ENCODE peak calls at places on chromosomes 6 and 20, in eight cellular contexts. One of them, this sample, is unnamed.

GRCh38 chr6:3744211-3744900 is 7.2 kb downstream of the PXDC1 start:
- DNase-seq in lower leg skin: peak; percentile 81
- DNase-seq in breast epithelium: no peak
- DNase-seq in ovary: no peak
- DNase-seq in A549: no peak
- DNase-seq in H54: no peak
- DNase-seq in endothelial cell of umbilical vein: peak; percentile 42
- DNase-seq in esophagus squamous epithelium: no peak
- DNase-seq in this sample: peak; percentile 7

GRCh38 chr6:133980168-133980567 is 27.1 kb downstream of the TBPL1 start:
- DNase-seq in lower leg skin: no peak
- DNase-seq in breast epithelium: no peak
- DNase-seq in ovary: no peak
- DNase-seq in A549: no peak
- DNase-seq in H54: no peak
- DNase-seq in endothelial cell of umbilical vein: no peak
- DNase-seq in esophagus squamous epithelium: no peak
- DNase-seq in this sample: no peak

GRCh38 chr6:158321960-158322359 is 9.7 kb downstream of the TULP4 start:
- DNase-seq in lower leg skin: no peak
- DNase-seq in breast epithelium: no peak
- DNase-seq in ovary: no peak
- DNase-seq in A549: no peak
- DNase-seq in H54: no peak
- DNase-seq in endothelial cell of umbilical vein: peak; percentile 89
- DNase-seq in esophagus squamous epithelium: no peak
- DNase-seq in this sample: no peak

GRCh38 chr6:72042088-72042487 is 155.7 kb downstream of the RIMS1 start:
- DNase-seq in lower leg skin: no peak
- DNase-seq in breast epithelium: no peak
- DNase-seq in ovary: no peak
- DNase-seq in A549: no peak
- DNase-seq in H54: no peak
- DNase-seq in endothelial cell of umbilical vein: no peak
- DNase-seq in esophagus squamous epithelium: no peak
- DNase-seq in this sample: no peak

GRCh38 chr20:24100370-24101011 is 111.9 kb upstream of the GGTLC1 start:
- DNase-seq in lower leg skin: peak; percentile 85
- DNase-seq in breast epithelium: no peak
- DNase-seq in ovary: no peak
- DNase-seq in A549: peak; percentile 77
- DNase-seq in H54: peak; percentile 21
- DNase-seq in endothelial cell of umbilical vein: peak; percentile 64
- DNase-seq in esophagus squamous epithelium: no peak
- DNase-seq in this sample: peak; percentile 25

GRCh38 chr20:46814366-46815232 is 80.0 kb upstream of the EYA2 start:
- DNase-seq in lower leg skin: peak; percentile 61
- DNase-seq in breast epithelium: no peak
- DNase-seq in ovary: no peak
- DNase-seq in A549: peak; percentile 89
- DNase-seq in H54: peak; percentile 63
- DNase-seq in endothelial cell of umbilical vein: no peak
- DNase-seq in esophagus squamous epithelium: no peak
- DNase-seq in this sample: no peak

GRCh38 chr6:121867095-121867494 is 431.6 kb downstream of the GJA1 start:
- DNase-seq in lower leg skin: no peak
- DNase-seq in breast epithelium: no peak
- DNase-seq in ovary: no peak
- DNase-seq in A549: no peak
- DNase-seq in H54: no peak
- DNase-seq in endothelial cell of umbilical vein: no peak
- DNase-seq in esophagus squamous epithelium: no peak
- DNase-seq in this sample: no peak

GRCh38 chr6:140561701-140562100 is 1187.3 kb upstream of the CITED2 start:
- DNase-seq in lower leg skin: no peak
- DNase-seq in breast epithelium: no peak
- DNase-seq in ovary: no peak
- DNase-seq in A549: no peak
- DNase-seq in H54: no peak
- DNase-seq in endothelial cell of umbilical vein: no peak
- DNase-seq in esophagus squamous epithelium: no peak
- DNase-seq in this sample: no peak

GRCh38 chr6:119604124-119604523 is 254.6 kb upstream of the MAN1A1 start:
- DNase-seq in lower leg skin: no peak
- DNase-seq in breast epithelium: no peak
- DNase-seq in ovary: no peak
- DNase-seq in A549: no peak
- DNase-seq in H54: no peak
- DNase-seq in endothelial cell of umbilical vein: no peak
- DNase-seq in esophagus squamous epithelium: no peak
- DNase-seq in this sample: no peak

GRCh38 chr6:63351995-63352586 is 32.3 kb upstream of the LGSN start:
- DNase-seq in lower leg skin: no peak
- DNase-seq in breast epithelium: no peak
- DNase-seq in ovary: no peak
- DNase-seq in A549: peak; percentile 67
- DNase-seq in H54: no peak
- DNase-seq in endothelial cell of umbilical vein: peak; percentile 54
- DNase-seq in esophagus squamous epithelium: no peak
- DNase-seq in this sample: no peak

GRCh38 chr6:139515511-139515910 is 141.1 kb upstream of the CITED2 start:
- DNase-seq in lower leg skin: no peak
- DNase-seq in breast epithelium: no peak
- DNase-seq in ovary: no peak
- DNase-seq in A549: no peak
- DNase-seq in H54: no peak
- DNase-seq in endothelial cell of umbilical vein: no peak
- DNase-seq in esophagus squamous epithelium: no peak
- DNase-seq in this sample: no peak

GRCh38 chr6:128601060-128601459 is 80.7 kb upstream of the PTPRK start:
- DNase-seq in lower leg skin: no peak
- DNase-seq in breast epithelium: no peak
- DNase-seq in ovary: no peak
- DNase-seq in A549: no peak
- DNase-seq in H54: no peak
- DNase-seq in endothelial cell of umbilical vein: peak; percentile 62
- DNase-seq in esophagus squamous epithelium: no peak
- DNase-seq in this sample: no peak

GRCh38 chr6:122495612-122496011 is 24.0 kb upstream of the SERINC1 start:
- DNase-seq in lower leg skin: no peak
- DNase-seq in breast epithelium: no peak
- DNase-seq in ovary: no peak
- DNase-seq in A549: no peak
- DNase-seq in H54: no peak
- DNase-seq in endothelial cell of umbilical vein: no peak
- DNase-seq in esophagus squamous epithelium: no peak
- DNase-seq in this sample: no peak

GRCh38 chr6:10514049-10514780 is 6.9 kb upstream of the GCNT2 start:
- DNase-seq in lower leg skin: no peak
- DNase-seq in breast epithelium: no peak
- DNase-seq in ovary: no peak
- DNase-seq in A549: no peak
- DNase-seq in H54: no peak
- DNase-seq in endothelial cell of umbilical vein: no peak
- DNase-seq in esophagus squamous epithelium: no peak
- DNase-seq in this sample: no peak

GRCh38 chr20:58361549-58361948 is 27.5 kb upstream of the VAPB start:
- DNase-seq in lower leg skin: no peak
- DNase-seq in breast epithelium: no peak
- DNase-seq in ovary: no peak
- DNase-seq in A549: no peak
- DNase-seq in H54: no peak
- DNase-seq in endothelial cell of umbilical vein: no peak
- DNase-seq in esophagus squamous epithelium: no peak
- DNase-seq in this sample: no peak

GRCh38 chr6:1993049-1993448 is 252.4 kb downstream of the GMDS start:
- DNase-seq in lower leg skin: no peak
- DNase-seq in breast epithelium: no peak
- DNase-seq in ovary: no peak
- DNase-seq in A549: no peak
- DNase-seq in H54: no peak
- DNase-seq in endothelial cell of umbilical vein: no peak
- DNase-seq in esophagus squamous epithelium: no peak
- DNase-seq in this sample: no peak

GRCh38 chr6:140779991-140780596 is 1352.6 kb upstream of the GJE1 start:
- DNase-seq in lower leg skin: no peak
- DNase-seq in breast epithelium: no peak
- DNase-seq in ovary: no peak
- DNase-seq in A549: no peak
- DNase-seq in H54: no peak
- DNase-seq in endothelial cell of umbilical vein: no peak
- DNase-seq in esophagus squamous epithelium: no peak
- DNase-seq in this sample: no peak

GRCh38 chr6:97958143-97958542 is 675.1 kb upstream of the MMS22L start:
- DNase-seq in lower leg skin: no peak
- DNase-seq in breast epithelium: peak; percentile 21
- DNase-seq in ovary: no peak
- DNase-seq in A549: peak; percentile 0
- DNase-seq in H54: peak; percentile 16
- DNase-seq in endothelial cell of umbilical vein: no peak
- DNase-seq in esophagus squamous epithelium: no peak
- DNase-seq in this sample: no peak

GRCh38 chr6:9112548-9112947 is 677.2 kb upstream of the SLC35B3 start:
- DNase-seq in lower leg skin: no peak
- DNase-seq in breast epithelium: no peak
- DNase-seq in ovary: no peak
- DNase-seq in A549: no peak
- DNase-seq in H54: no peak
- DNase-seq in endothelial cell of umbilical vein: no peak
- DNase-seq in esophagus squamous epithelium: no peak
- DNase-seq in this sample: no peak

GRCh38 chr6:43089467-43089866 is 13.4 kb downstream of the PTK7 start:
- DNase-seq in lower leg skin: no peak
- DNase-seq in breast epithelium: no peak
- DNase-seq in ovary: no peak
- DNase-seq in A549: no peak
- DNase-seq in H54: no peak
- DNase-seq in endothelial cell of umbilical vein: no peak
- DNase-seq in esophagus squamous epithelium: no peak
- DNase-seq in this sample: no peak

GRCh38 chr20:32237419-32237818 is 29.7 kb downstream of the POFUT1 start:
- DNase-seq in lower leg skin: no peak
- DNase-seq in breast epithelium: no peak
- DNase-seq in ovary: no peak
- DNase-seq in A549: no peak
- DNase-seq in H54: no peak
- DNase-seq in endothelial cell of umbilical vein: no peak
- DNase-seq in esophagus squamous epithelium: no peak
- DNase-seq in this sample: no peak

DNA sequence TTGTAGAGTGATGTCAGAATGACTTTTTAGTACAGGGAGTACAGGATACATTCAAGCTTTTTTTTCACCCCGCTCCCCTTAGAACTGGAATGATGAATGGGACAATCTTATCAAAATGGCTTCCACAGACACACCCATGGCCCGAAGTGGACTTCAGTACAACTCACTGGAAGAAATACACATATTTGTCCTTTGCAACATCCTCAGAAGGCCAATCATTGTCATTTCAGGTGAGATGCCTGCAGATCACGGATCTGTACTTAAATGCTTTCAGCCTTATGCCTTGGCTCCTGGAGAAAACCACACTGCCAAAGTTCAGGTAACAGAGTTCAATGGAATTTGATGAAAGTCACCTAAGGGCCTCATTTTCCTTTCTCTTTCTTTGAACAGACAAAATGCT is 8.5 kb downstream of the TNFAIP3 start:
- DNase-seq in lower leg skin: no peak
- DNase-seq in breast epithelium: no peak
- DNase-seq in ovary: no peak
- DNase-seq in A549: no peak
- DNase-seq in H54: no peak
- DNase-seq in endothelial cell of umbilical vein: no peak
- DNase-seq in esophagus squamous epithelium: no peak
- DNase-seq in this sample: no peak
- TF ChIP-seq POLR2A in lower leg skin: no peak
- TF ChIP-seq POLR2A in breast epithelium: no peak
- TF ChIP-seq POLR2A in ovary: no peak
- TF ChIP-seq POLR2A in A549: no peak
- TF ChIP-seq POLR2A in H54: no peak
- TF ChIP-seq POLR2A in endothelial cell of umbilical vein: no peak
- TF ChIP-seq POLR2A in esophagus squamous epithelium: no peak
- TF ChIP-seq POLR2A in this sample: no peak

DNA sequence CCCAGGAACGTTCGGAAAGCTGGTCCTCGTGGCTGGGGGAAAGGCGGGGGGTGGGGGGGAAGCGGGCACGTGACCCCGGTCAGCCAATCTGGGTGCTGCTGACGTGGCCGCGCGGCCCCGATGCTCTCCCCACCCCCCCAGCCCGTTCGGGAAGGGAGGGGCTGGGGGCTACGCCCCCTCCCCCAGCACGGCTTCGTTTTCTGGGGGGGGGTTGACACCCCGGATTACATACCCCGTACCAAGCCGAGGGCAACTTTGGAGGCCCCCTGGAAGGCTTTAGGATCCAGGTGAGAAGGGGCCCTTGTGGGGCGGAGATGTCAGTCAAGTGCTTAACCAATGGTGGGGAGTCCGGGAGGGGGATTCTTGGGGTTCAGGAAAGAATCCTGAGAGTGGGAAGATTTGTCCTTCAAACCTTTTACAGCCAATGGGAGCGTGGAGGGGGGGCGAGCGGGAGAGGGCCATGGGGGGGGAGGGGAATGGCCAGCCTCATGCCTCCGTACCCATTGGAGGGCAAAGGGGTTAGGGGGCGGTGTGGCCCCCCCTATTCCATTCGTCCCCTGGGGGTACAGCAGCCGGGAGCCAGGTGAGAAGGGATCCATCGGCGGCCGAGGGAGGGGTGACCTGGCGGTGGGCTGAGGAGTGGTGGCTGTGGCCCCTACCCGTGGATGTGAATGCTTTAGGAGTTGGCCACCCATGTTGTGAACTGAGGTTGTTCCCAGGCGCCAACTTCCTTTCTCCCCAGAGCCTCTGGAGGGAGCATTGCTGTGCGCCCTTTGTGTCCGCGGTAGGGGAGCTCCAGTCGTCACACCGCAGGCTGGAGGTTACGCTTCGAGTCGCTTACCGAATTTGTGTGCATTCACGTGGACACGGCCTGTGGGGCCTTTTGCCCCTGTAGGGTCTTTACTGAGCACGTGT is 633 bp downstream of the BRD2 start:
- DNase-seq in lower leg skin: peak; percentile 93
- DNase-seq in breast epithelium: peak; percentile 73
- DNase-seq in ovary: peak; percentile 85
- DNase-seq in A549: peak; percentile 85
- DNase-seq in H54: peak; percentile 45
- DNase-seq in endothelial cell of umbilical vein: peak; percentile 71
- DNase-seq in esophagus squamous epithelium: no peak
- DNase-seq in this sample: peak; percentile 80
- TF ChIP-seq POLR2A in lower leg skin: no peak
- TF ChIP-seq POLR2A in breast epithelium: no peak
- TF ChIP-seq POLR2A in ovary: no peak
- TF ChIP-seq POLR2A in A549: peak; percentile 38
- TF ChIP-seq POLR2A in H54: peak; percentile 38
- TF ChIP-seq POLR2A in endothelial cell of umbilical vein: peak; percentile 63
- TF ChIP-seq POLR2A in esophagus squamous epithelium: no peak
- TF ChIP-seq POLR2A in this sample: peak; percentile 70

GRCh38 chr6:110068592-110068967 is 90.5 kb downstream of the GPR6 start:
- DNase-seq in lower leg skin: no peak
- DNase-seq in breast epithelium: no peak
- DNase-seq in ovary: no peak
- DNase-seq in A549: no peak
- DNase-seq in H54: no peak
- DNase-seq in endothelial cell of umbilical vein: no peak
- DNase-seq in esophagus squamous epithelium: no peak
- DNase-seq in this sample: no peak
- TF ChIP-seq POLR2A in lower leg skin: no peak
- TF ChIP-seq POLR2A in breast epithelium: no peak
- TF ChIP-seq POLR2A in ovary: no peak
- TF ChIP-seq POLR2A in A549: no peak
- TF ChIP-seq POLR2A in H54: no peak
- TF ChIP-seq POLR2A in endothelial cell of umbilical vein: no peak
- TF ChIP-seq POLR2A in esophagus squamous epithelium: no peak
- TF ChIP-seq POLR2A in this sample: no peak

GRCh38 chr6:46921731-46922130 is at the start of gene ADGRF5:
- DNase-seq in lower leg skin: no peak
- DNase-seq in breast epithelium: no peak
- DNase-seq in ovary: no peak
- DNase-seq in A549: no peak
- DNase-seq in H54: no peak
- DNase-seq in endothelial cell of umbilical vein: peak; percentile 65
- DNase-seq in esophagus squamous epithelium: no peak
- DNase-seq in this sample: no peak
- TF ChIP-seq POLR2A in lower leg skin: no peak
- TF ChIP-seq POLR2A in breast epithelium: no peak
- TF ChIP-seq POLR2A in ovary: no peak
- TF ChIP-seq POLR2A in A549: no peak
- TF ChIP-seq POLR2A in H54: no peak
- TF ChIP-seq POLR2A in endothelial cell of umbilical vein: no peak
- TF ChIP-seq POLR2A in esophagus squamous epithelium: no peak
- TF ChIP-seq POLR2A in this sample: no peak